ENCODE peak calls at places on chromosomes 5 and 9, in seven cellular contexts. One of them, this sample, is unnamed.

GRCh38 chr9:85212209-85212608 is 529.5 kb downstream of the AGTPBP1 start:
- DNase-seq in IMR-90: no peak
- DNase-seq in neuronal stem cell: no peak
- DNase-seq in mesendoderm: peak; percentile 54
- DNase-seq in H1: no peak
- DNase-seq in trophoblast cell: no peak
- DNase-seq in H9: no peak
- DNase-seq in this sample: peak; percentile 67

GRCh38 chr9:107734231-107735014 is 244.9 kb upstream of the KLF4 start:
- DNase-seq in IMR-90: peak; percentile 96
- DNase-seq in neuronal stem cell: no peak
- DNase-seq in mesendoderm: no peak
- DNase-seq in H1: no peak
- DNase-seq in trophoblast cell: no peak
- DNase-seq in H9: no peak
- DNase-seq in this sample: no peak

GRCh38 chr5:178602752-178603151 is 12.6 kb upstream of the COL23A1 start:
- DNase-seq in IMR-90: peak; percentile 72
- DNase-seq in neuronal stem cell: no peak
- DNase-seq in mesendoderm: no peak
- DNase-seq in H1: no peak
- DNase-seq in trophoblast cell: no peak
- DNase-seq in H9: no peak
- DNase-seq in this sample: peak; percentile 47

GRCh38 chr5:148237795-148238194 is 530 bp upstream of the MARCOL start:
- DNase-seq in IMR-90: no peak
- DNase-seq in neuronal stem cell: no peak
- DNase-seq in mesendoderm: no peak
- DNase-seq in H1: no peak
- DNase-seq in trophoblast cell: no peak
- DNase-seq in H9: no peak
- DNase-seq in this sample: no peak

GRCh38 chr9:136901516-136902258 is 15.4 kb downstream of the TRAF2 start:
- DNase-seq in IMR-90: peak; percentile 45
- DNase-seq in neuronal stem cell: no peak
- DNase-seq in mesendoderm: peak; percentile 35
- DNase-seq in H1: no peak
- DNase-seq in trophoblast cell: no peak
- DNase-seq in H9: peak; percentile 28
- DNase-seq in this sample: peak; percentile 18

GRCh38 chr5:152701305-152701704 is 296.2 kb upstream of the NMUR2 start:
- DNase-seq in IMR-90: no peak
- DNase-seq in neuronal stem cell: no peak
- DNase-seq in mesendoderm: no peak
- DNase-seq in H1: no peak
- DNase-seq in trophoblast cell: no peak
- DNase-seq in H9: no peak
- DNase-seq in this sample: no peak

GRCh38 chr9:124869466-124869985 is 7.6 kb downstream of the ARPC5L start:
- DNase-seq in IMR-90: no peak
- DNase-seq in neuronal stem cell: no peak
- DNase-seq in mesendoderm: no peak
- DNase-seq in H1: no peak
- DNase-seq in trophoblast cell: no peak
- DNase-seq in H9: no peak
- DNase-seq in this sample: peak; percentile 46

GRCh38 chr9:93967020-93967803 is 12.1 kb upstream of the BARX1 start:
- DNase-seq in IMR-90: no peak
- DNase-seq in neuronal stem cell: no peak
- DNase-seq in mesendoderm: no peak
- DNase-seq in H1: no peak
- DNase-seq in trophoblast cell: no peak
- DNase-seq in H9: no peak
- DNase-seq in this sample: no peak

GRCh38 chr5:76958976-76959767 is 6.3 kb downstream of the CRHBP start:
- DNase-seq in IMR-90: peak; percentile 70
- DNase-seq in neuronal stem cell: no peak
- DNase-seq in mesendoderm: peak; percentile 65
- DNase-seq in H1: no peak
- DNase-seq in trophoblast cell: no peak
- DNase-seq in H9: no peak
- DNase-seq in this sample: peak; percentile 71

GRCh38 chr5:10726913-10727517 is 34.0 kb downstream of the DAP start:
- DNase-seq in IMR-90: no peak
- DNase-seq in neuronal stem cell: no peak
- DNase-seq in mesendoderm: no peak
- DNase-seq in H1: no peak
- DNase-seq in trophoblast cell: no peak
- DNase-seq in H9: no peak
- DNase-seq in this sample: no peak

GRCh38 chr9:34185778-34186551 is 7.1 kb downstream of the UBAP1 start:
- DNase-seq in IMR-90: peak; percentile 93
- DNase-seq in neuronal stem cell: no peak
- DNase-seq in mesendoderm: peak; percentile 63
- DNase-seq in H1: no peak
- DNase-seq in trophoblast cell: peak; percentile 33
- DNase-seq in H9: no peak
- DNase-seq in this sample: peak; percentile 94

GRCh38 chr5:89315194-89315593 is 432.2 kb upstream of the MEF2C start:
- DNase-seq in IMR-90: peak; percentile 8
- DNase-seq in neuronal stem cell: no peak
- DNase-seq in mesendoderm: no peak
- DNase-seq in H1: no peak
- DNase-seq in trophoblast cell: no peak
- DNase-seq in H9: no peak
- DNase-seq in this sample: no peak

GRCh38 chr5:33272288-33272687 is 168.5 kb upstream of the TARS1 start:
- DNase-seq in IMR-90: peak; percentile 94
- DNase-seq in neuronal stem cell: no peak
- DNase-seq in mesendoderm: no peak
- DNase-seq in H1: no peak
- DNase-seq in trophoblast cell: no peak
- DNase-seq in H9: no peak
- DNase-seq in this sample: peak; percentile 68

GRCh38 chr9:75039006-75039405 is 10.9 kb upstream of the CARNMT1 start:
- DNase-seq in IMR-90: peak; percentile 95
- DNase-seq in neuronal stem cell: no peak
- DNase-seq in mesendoderm: no peak
- DNase-seq in H1: no peak
- DNase-seq in trophoblast cell: no peak
- DNase-seq in H9: no peak
- DNase-seq in this sample: peak; percentile 64

GRCh38 chr9:119280740-119281485 is 88.3 kb downstream of the BRINP1 start:
- DNase-seq in IMR-90: no peak
- DNase-seq in neuronal stem cell: no peak
- DNase-seq in mesendoderm: no peak
- DNase-seq in H1: no peak
- DNase-seq in trophoblast cell: no peak
- DNase-seq in H9: no peak
- DNase-seq in this sample: no peak

GRCh38 chr9:4021621-4022213 is 278.2 kb downstream of the GLIS3 start:
- DNase-seq in IMR-90: no peak
- DNase-seq in neuronal stem cell: no peak
- DNase-seq in mesendoderm: no peak
- DNase-seq in H1: no peak
- DNase-seq in trophoblast cell: no peak
- DNase-seq in H9: no peak
- DNase-seq in this sample: no peak

GRCh38 chr9:120490888-120491595 is 88.9 kb downstream of the CDK5RAP2 start:
- DNase-seq in IMR-90: no peak
- DNase-seq in neuronal stem cell: no peak
- DNase-seq in mesendoderm: no peak
- DNase-seq in H1: no peak
- DNase-seq in trophoblast cell: no peak
- DNase-seq in H9: no peak
- DNase-seq in this sample: peak; percentile 23

GRCh38 chr5:141992349-141992963 is 20.4 kb downstream of the GNPDA1 start:
- DNase-seq in IMR-90: peak; percentile 62
- DNase-seq in neuronal stem cell: peak; percentile 57
- DNase-seq in mesendoderm: peak; percentile 68
- DNase-seq in H1: no peak
- DNase-seq in trophoblast cell: peak; percentile 73
- DNase-seq in H9: no peak
- DNase-seq in this sample: peak; percentile 67

DNA sequence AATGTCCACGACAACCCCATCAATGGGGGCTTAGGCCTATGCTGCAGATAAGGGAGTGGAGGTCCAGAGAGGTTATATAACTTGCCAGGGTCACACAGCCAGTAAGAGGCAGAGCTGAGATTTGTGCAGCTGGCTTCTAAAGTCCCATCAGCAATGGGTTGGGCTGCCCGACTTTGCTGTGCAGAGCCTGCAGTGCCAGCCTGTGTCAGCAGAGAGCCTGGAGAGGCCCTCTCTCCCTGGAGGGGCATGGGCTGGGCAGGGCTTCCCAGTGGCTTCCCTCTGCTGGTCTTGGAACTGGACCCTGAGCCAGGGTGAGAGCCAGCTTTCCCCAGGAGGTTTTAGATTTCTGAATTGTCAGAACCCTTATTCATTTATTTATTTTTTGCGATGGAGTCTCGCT is 77.2 kb upstream of the RAPGEF1 start:
- DNase-seq in IMR-90: no peak
- DNase-seq in neuronal stem cell: no peak
- DNase-seq in mesendoderm: no peak
- DNase-seq in H1: no peak
- DNase-seq in trophoblast cell: no peak
- DNase-seq in H9: no peak
- DNase-seq in this sample: no peak
- H3K4ac ChIP-seq in IMR-90: no peak overlapping the region
- H3K4ac ChIP-seq in neuronal stem cell: no peak overlapping the region
- H3K4ac ChIP-seq in mesendoderm: no peak overlapping the region
- H3K4ac ChIP-seq in H1: no peak overlapping the region
- H3K4ac ChIP-seq in trophoblast cell: no peak overlapping the region
- H3K4ac ChIP-seq in H9: no peak overlapping the region
- H3K4ac ChIP-seq in this sample: no peak overlapping the region

GRCh38 chr5:5005351-5005750 is 134.8 kb upstream of the ADAMTS16 start:
- DNase-seq in IMR-90: no peak
- DNase-seq in neuronal stem cell: no peak
- DNase-seq in mesendoderm: no peak
- DNase-seq in H1: no peak
- DNase-seq in trophoblast cell: no peak
- DNase-seq in H9: no peak
- DNase-seq in this sample: no peak
- H2BK5ac ChIP-seq in IMR-90: no peak overlapping the region
- H2BK5ac ChIP-seq in neuronal stem cell: no peak overlapping the region
- H2BK5ac ChIP-seq in mesendoderm: no peak overlapping the region
- H2BK5ac ChIP-seq in H1: no peak overlapping the region
- H2BK5ac ChIP-seq in trophoblast cell: no peak overlapping the region
- H2BK5ac ChIP-seq in H9: no peak overlapping the region
- H2BK5ac ChIP-seq in this sample: no peak overlapping the region

GRCh38 chr9:127290666-127291065 is 26.1 kb downstream of the GARNL3 start:
- DNase-seq in IMR-90: no peak
- DNase-seq in neuronal stem cell: no peak
- DNase-seq in mesendoderm: no peak
- DNase-seq in H1: no peak
- DNase-seq in trophoblast cell: no peak
- DNase-seq in H9: no peak
- DNase-seq in this sample: no peak

GRCh38 chr9:127281887-127282286 is 17.3 kb downstream of the GARNL3 start:
- DNase-seq in IMR-90: no peak
- DNase-seq in neuronal stem cell: no peak
- DNase-seq in mesendoderm: no peak
- DNase-seq in H1: no peak
- DNase-seq in trophoblast cell: no peak
- DNase-seq in H9: no peak
- DNase-seq in this sample: no peak

GRCh38 chr9:127282611-127283010 is 18.0 kb downstream of the GARNL3 start:
- DNase-seq in IMR-90: no peak
- DNase-seq in neuronal stem cell: no peak
- DNase-seq in mesendoderm: no peak
- DNase-seq in H1: no peak
- DNase-seq in trophoblast cell: no peak
- DNase-seq in H9: no peak
- DNase-seq in this sample: no peak

GRCh38 chr9:127283917-127284316 is 19.3 kb downstream of the GARNL3 start:
- DNase-seq in IMR-90: peak; percentile 51
- DNase-seq in neuronal stem cell: no peak
- DNase-seq in mesendoderm: peak; percentile 41
- DNase-seq in H1: no peak
- DNase-seq in trophoblast cell: no peak
- DNase-seq in H9: no peak
- DNase-seq in this sample: peak; percentile 46

DNA sequence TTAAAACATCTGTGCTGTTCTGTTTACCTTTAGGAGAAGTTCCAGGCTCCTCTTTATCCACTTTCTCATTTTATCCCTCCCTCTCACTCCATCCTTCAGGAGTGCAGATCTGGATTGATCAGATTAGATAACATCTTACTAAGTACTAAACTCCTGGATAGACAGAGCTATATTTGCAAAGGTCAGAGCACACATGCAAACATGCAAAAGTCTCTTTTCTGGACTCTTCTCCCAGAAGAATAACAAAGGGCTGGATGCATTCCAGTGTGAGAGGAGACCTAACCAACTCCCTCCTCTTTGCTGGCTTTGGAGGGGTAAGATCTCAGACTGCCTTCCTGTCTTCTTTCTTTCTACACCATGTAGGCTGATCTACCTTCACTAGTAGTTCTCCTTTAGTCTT is 21.4 kb downstream of the GARNL3 start:
- DNase-seq in IMR-90: no peak
- DNase-seq in neuronal stem cell: no peak
- DNase-seq in mesendoderm: no peak
- DNase-seq in H1: no peak
- DNase-seq in trophoblast cell: no peak
- DNase-seq in H9: no peak
- DNase-seq in this sample: no peak
- H3K4ac ChIP-seq in IMR-90: no peak overlapping the region
- H3K4ac ChIP-seq in neuronal stem cell: no peak overlapping the region
- H3K4ac ChIP-seq in mesendoderm: no peak overlapping the region
- H3K4ac ChIP-seq in H1: no peak overlapping the region
- H3K4ac ChIP-seq in trophoblast cell: no peak overlapping the region
- H3K4ac ChIP-seq in H9: no peak overlapping the region
- H3K4ac ChIP-seq in this sample: no peak overlapping the region

GRCh38 chr5:61931236-61931635 is 374.8 kb upstream of the KIF2A start:
- DNase-seq in IMR-90: no peak
- DNase-seq in neuronal stem cell: no peak
- DNase-seq in mesendoderm: no peak
- DNase-seq in H1: no peak
- DNase-seq in trophoblast cell: no peak
- DNase-seq in H9: no peak
- DNase-seq in this sample: peak; percentile 2

DNA sequence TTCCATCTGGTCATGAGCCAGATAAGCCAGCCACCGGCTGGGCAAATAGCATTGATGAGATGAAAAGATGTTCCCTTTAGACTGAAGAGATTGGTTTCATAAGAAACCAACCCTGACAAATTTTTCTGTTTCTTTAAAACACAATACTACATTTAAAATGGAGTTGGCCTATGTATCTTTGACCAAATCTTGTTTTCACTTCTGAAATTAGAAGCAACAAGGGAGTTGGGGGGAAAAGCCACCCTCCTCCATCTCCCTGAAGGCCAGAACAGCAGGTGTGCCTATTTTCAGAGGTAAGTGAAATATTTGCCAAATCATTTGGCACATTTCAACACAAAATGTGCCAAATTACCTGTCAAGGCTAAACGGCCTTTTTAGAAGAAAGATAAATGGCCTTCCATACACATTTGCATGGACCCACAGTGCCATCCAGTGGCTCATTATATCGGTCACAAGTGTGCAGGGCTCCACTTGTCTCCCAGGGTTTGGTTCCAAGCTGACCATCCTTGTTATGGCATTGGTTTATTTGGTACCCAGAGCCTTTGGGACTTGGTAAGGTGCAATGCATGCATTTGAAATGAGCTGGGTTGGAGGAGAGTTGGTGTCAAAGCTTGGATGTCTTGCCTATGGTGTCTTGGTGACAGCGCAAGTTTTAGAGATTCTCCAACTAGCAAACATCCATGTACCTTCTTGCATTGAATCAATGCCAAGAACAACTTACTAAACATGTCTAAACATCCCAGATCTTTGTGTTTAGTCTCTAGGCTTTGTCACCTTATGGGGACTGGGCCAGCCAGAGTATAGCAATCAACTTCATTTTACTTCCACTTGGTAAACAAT is 372.0 kb upstream of the KIF2A start:
- DNase-seq in IMR-90: peak; percentile 29
- DNase-seq in neuronal stem cell: peak; percentile 66
- DNase-seq in mesendoderm: peak; percentile 70
- DNase-seq in H1: no peak
- DNase-seq in trophoblast cell: peak; percentile 44
- DNase-seq in H9: peak; percentile 62
- DNase-seq in this sample: peak; percentile 60
- H2BK5ac ChIP-seq in IMR-90: no peak overlapping the region
- H2BK5ac ChIP-seq in neuronal stem cell: no peak overlapping the region
- H2BK5ac ChIP-seq in mesendoderm: no peak overlapping the region
- H2BK5ac ChIP-seq in H1: no peak overlapping the region
- H2BK5ac ChIP-seq in trophoblast cell: no peak overlapping the region
- H2BK5ac ChIP-seq in H9: no peak overlapping the region
- H2BK5ac ChIP-seq in this sample: no peak overlapping the region